ENCODE peak calls at places on chromosomes 6 and 20, in eight cellular contexts. G is left lung, P is fibroblast of the aortic adventitia, F is HL-60, M is adrenal gland, K is transverse colon, Q is tibial artery, B is A549. D is an unnamed sample.

GRCh38 chr20:35724321-35725230 is 17.5 kb downstream of the RBM39 start:
- DNase-seq in G (no peak), P (no peak), F (no peak), M (no peak), K (no peak), Q (no peak), B (no peak), D (no peak)

GRCh38 chr6:32255212-32256153 is 31.6 kb upstream of the NOTCH4 start:
- DNase-seq in G (peak; percentile 73), P (peak; percentile 94), F (peak; percentile 45), M (peak; percentile 79), K (peak; percentile 55), Q (peak; percentile 52), B (peak; percentile 82), D (no peak)

GRCh38 chr6:16762265-16762546 is 946 bp upstream of the ATXN1 start:
- DNase-seq in G (no peak), P (no peak), F (no peak), M (no peak), K (no peak), Q (no peak), B (no peak), D (no peak)

GRCh38 chr20:63309261-63310071 is 16.5 kb downstream of the COL20A1 start:
- DNase-seq in G (no peak), P (peak; percentile 35), F (no peak), M (peak; percentile 38), K (peak; percentile 20), Q (no peak), B (peak; percentile 45), D (no peak)

GRCh38 chr6:97594834-97595233 is 311.8 kb upstream of the MMS22L start:
- DNase-seq in G (no peak), P (no peak), F (no peak), M (no peak), K (no peak), Q (no peak), B (no peak), D (no peak)

GRCh38 chr20:60236613-60237012 is 278.4 kb downstream of the CDH26 start:
- DNase-seq in G (no peak), P (no peak), F (no peak), M (no peak), K (no peak), Q (no peak), B (no peak), D (no peak)

GRCh38 chr6:79077680-79078056 is 386 bp downstream of the PHIP start:
- DNase-seq in G (no peak), P (no peak), F (peak; percentile 76), M (no peak), K (peak; percentile 53), Q (no peak), B (no peak), D (no peak)

GRCh38 chr6:5529733-5530132 is 268.4 kb downstream of the FARS2 start:
- DNase-seq in G (no peak), P (peak; percentile 28), F (no peak), M (no peak), K (no peak), Q (no peak), B (no peak), D (no peak)

GRCh38 chr6:133837801-133838349 is 51.0 kb upstream of the TCF21 start:
- DNase-seq in G (peak; percentile 59), P (peak; percentile 39), F (peak; percentile 42), M (peak; percentile 34), K (peak; percentile 68), Q (peak; percentile 29), B (peak; percentile 81), D (no peak)

GRCh38 chr6:4369616-4370015 is 234.2 kb upstream of the ECI2 start:
- DNase-seq in G (no peak), P (peak; percentile 85), F (no peak), M (no peak), K (no peak), Q (no peak), B (no peak), D (no peak)

GRCh38 chr6:31016659-31017299 is 6.5 kb downstream of the MUC22 start:
- DNase-seq in G (no peak), P (no peak), F (no peak), M (no peak), K (no peak), Q (no peak), B (no peak), D (no peak)

GRCh38 chr6:165725201-165725600 is 62.2 kb upstream of the PDE10A start:
- DNase-seq in G (no peak), P (no peak), F (no peak), M (no peak), K (no peak), Q (no peak), B (peak; percentile 19), D (no peak)

GRCh38 chr6:1864496-1864895 is 254.8 kb downstream of the FOXC1 start:
- DNase-seq in G (no peak), P (no peak), F (no peak), M (no peak), K (no peak), Q (no peak), B (no peak), D (no peak)

GRCh38 chr6:37630281-37630799 is 67.3 kb downstream of the MDGA1 start:
- DNase-seq in G (peak; percentile 59), P (peak; percentile 96), F (no peak), M (peak; percentile 74), K (no peak), Q (peak; percentile 33), B (peak; percentile 87), D (no peak)

GRCh38 chr6:16498237-16498636 is 259.9 kb downstream of the GMPR start:
- DNase-seq in G (no peak), P (no peak), F (no peak), M (no peak), K (no peak), Q (no peak), B (no peak), D (no peak)

GRCh38 chr6:163311830-163312229 is 102.7 kb upstream of the QKI start:
- DNase-seq in G (no peak), P (no peak), F (no peak), M (no peak), K (no peak), Q (no peak), B (peak; percentile 83), D (no peak)

GRCh38 chr6:79750806-79751205 is 119.7 kb downstream of the SH3BGRL2 start:
- DNase-seq in G (no peak), P (no peak), F (no peak), M (no peak), K (no peak), Q (no peak), B (no peak), D (no peak)

GRCh38 chr6:146892613-146893401 is 294.0 kb downstream of the ADGB start:
- DNase-seq in G (no peak), P (peak; percentile 63), F (peak; percentile 75), M (no peak), K (no peak), Q (no peak), B (no peak), D (no peak)

DNA sequence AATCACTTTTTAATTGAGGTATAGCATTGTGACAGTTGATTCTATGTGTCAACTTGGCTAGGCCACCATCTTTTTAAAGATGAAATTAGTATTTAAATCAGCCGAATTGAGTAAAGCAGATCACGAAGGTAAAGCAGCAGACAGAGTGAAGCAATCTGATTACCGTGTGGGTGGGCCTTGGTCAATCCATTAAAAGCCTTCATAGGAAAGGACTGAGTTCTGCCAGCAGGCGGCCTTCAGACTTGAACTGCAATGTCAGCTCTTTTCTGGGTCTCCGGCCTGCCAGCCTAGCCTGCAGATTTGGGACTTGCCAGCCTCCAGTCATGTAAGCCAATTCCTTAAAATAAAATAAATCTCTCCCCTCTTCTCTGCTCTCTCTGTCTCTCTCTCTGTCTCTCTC is 22.4 kb upstream of the TGM2 start:
- DNase-seq in G (no peak), P (peak; percentile 43), F (no peak), M (peak; percentile 57), K (no peak), Q (peak; percentile 57), B (no peak), D (no peak)
- TF ChIP-seq CTCF in G (no peak), P (peak; percentile 42), F (no peak), M (no peak), K (no peak), Q (peak; percentile 38), B (no peak), D (no peak)

GRCh38 chr6:100712997-100713396 is 168.1 kb downstream of the ASCC3 start:
- DNase-seq in G (no peak), P (no peak), F (no peak), M (no peak), K (no peak), Q (no peak), B (no peak), D (no peak)
- H3K4me3 ChIP-seq in G (no peak overlapping the region), P (no peak overlapping the region), F (no peak overlapping the region), M (no peak overlapping the region), K (no peak overlapping the region), Q (no peak overlapping the region), B (no peak overlapping the region), D (no peak overlapping the region)

DNA sequence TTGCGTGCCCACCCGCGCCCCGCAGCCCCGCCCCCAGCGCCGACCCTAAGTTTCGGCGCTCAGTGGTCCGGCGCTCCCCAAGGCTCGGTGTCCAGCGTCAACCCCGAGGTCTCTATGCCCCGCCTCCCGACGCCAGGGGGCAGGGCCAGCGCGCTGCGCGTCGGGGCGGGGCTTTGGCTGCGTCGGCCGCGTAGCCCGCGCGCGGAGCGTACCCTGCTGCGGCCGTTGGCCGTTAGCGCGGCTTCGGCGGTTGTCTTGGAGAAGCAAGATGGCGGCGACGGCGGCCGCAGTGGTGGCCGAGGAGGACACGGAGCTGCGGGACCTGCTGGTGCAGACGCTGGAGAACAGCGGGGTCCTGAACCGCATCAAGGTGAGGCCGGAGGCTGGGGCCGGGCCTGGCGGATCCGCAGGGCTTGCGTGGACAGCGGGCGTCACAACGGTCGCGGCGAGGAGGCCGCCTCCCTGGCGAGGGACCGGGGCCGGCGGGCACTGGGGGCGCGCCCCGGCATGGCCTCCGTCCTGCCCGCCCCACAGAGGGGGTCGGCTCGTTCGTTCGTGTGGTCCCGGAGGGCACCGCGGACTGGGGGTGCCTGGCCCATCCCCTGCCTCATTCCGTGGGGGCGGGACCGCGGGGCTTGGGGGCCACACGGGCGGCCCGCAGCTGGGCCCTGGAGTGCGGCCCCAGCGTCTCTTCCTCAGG is at the start of gene CEP43:
- DNase-seq in G (peak; percentile 95), P (peak; percentile 94), F (peak; percentile 88), M (peak; percentile 95), K (peak; percentile 95), Q (peak; percentile 93), B (peak; percentile 90), D (peak; percentile 78)
- TF ChIP-seq CTCF in G (no peak), P (no peak), F (no peak), M (peak; percentile 45), K (no peak), Q (no peak), B (no peak), D (no peak)

GRCh38 chr6:108888745-108889144 is 40.5 kb downstream of the ARMC2 start:
- DNase-seq in G (no peak), P (no peak), F (no peak), M (no peak), K (no peak), Q (no peak), B (no peak), D (no peak)
- H3K4me3 ChIP-seq in G (no peak overlapping the region), P (no peak overlapping the region), F (no peak overlapping the region), M (no peak overlapping the region), K (no peak overlapping the region), Q (no peak overlapping the region), B (no peak overlapping the region), D (no peak overlapping the region)